ENCODE peak calls at places on chromosomes 3 and 15, in six cellular contexts. One of them, this sample, is unnamed.

GRCh38 chr3:147987549-147987948 is 578.4 kb downstream of the ZIC1 start:
- DNase-seq in left lung: no peak
- DNase-seq in astrocyte: no peak
- DNase-seq in CD8-positive, alpha-beta memory T cell: no peak
- DNase-seq in psoas muscle: no peak
- DNase-seq in fibroblast of lung: no peak
- DNase-seq in this sample: no peak

GRCh38 chr3:171415070-171415469 is 45.1 kb downstream of the TNIK start:
- DNase-seq in psoas muscle: no peak
- DNase-seq in fibroblast of lung: peak
- DNase-seq in astrocyte: peak
- DNase-seq in left lung: no peak
- DNase-seq in CD8-positive, alpha-beta memory T cell: no peak
- DNase-seq in this sample: no peak

GRCh38 chr15:52567886-52568568 is 803 bp downstream of the ARPP19 start:
- DNase-seq in astrocyte: no peak
- DNase-seq in left lung: peak
- DNase-seq in CD8-positive, alpha-beta memory T cell: peak
- DNase-seq in psoas muscle: peak
- DNase-seq in fibroblast of lung: peak
- DNase-seq in this sample: no peak

GRCh38 chr3:187242435-187242834 is 45.1 kb downstream of the RTP1 start:
- DNase-seq in psoas muscle: no peak
- DNase-seq in left lung: no peak
- DNase-seq in CD8-positive, alpha-beta memory T cell: no peak
- DNase-seq in fibroblast of lung: no peak
- DNase-seq in astrocyte: no peak
- DNase-seq in this sample: no peak

GRCh38 chr3:131794766-131795381 is 239.9 kb downstream of the CPNE4 start:
- DNase-seq in fibroblast of lung: peak
- DNase-seq in left lung: no peak
- DNase-seq in psoas muscle: no peak
- DNase-seq in CD8-positive, alpha-beta memory T cell: no peak
- DNase-seq in astrocyte: peak
- DNase-seq in this sample: peak

GRCh38 chr15:53710906-53711305 is 48.6 kb downstream of the WDR72 start:
- DNase-seq in CD8-positive, alpha-beta memory T cell: no peak
- DNase-seq in psoas muscle: no peak
- DNase-seq in fibroblast of lung: no peak
- DNase-seq in astrocyte: no peak
- DNase-seq in left lung: no peak
- DNase-seq in this sample: no peak

GRCh38 chr3:115975353-115975752 is 352.0 kb downstream of the GAP43 start:
- DNase-seq in fibroblast of lung: peak
- DNase-seq in left lung: no peak
- DNase-seq in astrocyte: peak
- DNase-seq in psoas muscle: no peak
- DNase-seq in CD8-positive, alpha-beta memory T cell: no peak
- DNase-seq in this sample: no peak

GRCh38 chr15:99954361-99955180 is 221.3 kb upstream of the LYSMD4 start:
- DNase-seq in left lung: no peak
- DNase-seq in astrocyte: no peak
- DNase-seq in fibroblast of lung: no peak
- DNase-seq in CD8-positive, alpha-beta memory T cell: no peak
- DNase-seq in psoas muscle: no peak
- DNase-seq in this sample: no peak

GRCh38 chr15:73750951-73751350 is 2.2 kb downstream of the INSYN1 start:
- DNase-seq in psoas muscle: no peak
- DNase-seq in astrocyte: no peak
- DNase-seq in CD8-positive, alpha-beta memory T cell: no peak
- DNase-seq in left lung: no peak
- DNase-seq in fibroblast of lung: no peak
- DNase-seq in this sample: no peak

GRCh38 chr3:67648701-67649100 is 5.7 kb downstream of the SUCLG2 start:
- DNase-seq in astrocyte: peak
- DNase-seq in psoas muscle: no peak
- DNase-seq in fibroblast of lung: peak
- DNase-seq in CD8-positive, alpha-beta memory T cell: no peak
- DNase-seq in left lung: no peak
- DNase-seq in this sample: no peak

GRCh38 chr15:80576519-80577090 is 118.5 kb upstream of the ABHD17C start:
- DNase-seq in astrocyte: no peak
- DNase-seq in fibroblast of lung: no peak
- DNase-seq in left lung: no peak
- DNase-seq in CD8-positive, alpha-beta memory T cell: no peak
- DNase-seq in psoas muscle: no peak
- DNase-seq in this sample: no peak

GRCh38 chr3:194133661-194134230 is 2.2 kb upstream of the HES1 start:
- DNase-seq in psoas muscle: peak
- DNase-seq in CD8-positive, alpha-beta memory T cell: no peak
- DNase-seq in fibroblast of lung: peak
- DNase-seq in left lung: peak
- DNase-seq in astrocyte: peak
- DNase-seq in this sample: no peak

GRCh38 chr15:95150466-95150865 is 919.1 kb downstream of the MCTP2 start:
- DNase-seq in CD8-positive, alpha-beta memory T cell: no peak
- DNase-seq in psoas muscle: no peak
- DNase-seq in fibroblast of lung: no peak
- DNase-seq in astrocyte: no peak
- DNase-seq in left lung: no peak
- DNase-seq in this sample: no peak

GRCh38 chr3:128448491-128448890 is 18.2 kb downstream of the DNAJB8 start:
- DNase-seq in CD8-positive, alpha-beta memory T cell: no peak
- DNase-seq in left lung: peak
- DNase-seq in astrocyte: no peak
- DNase-seq in psoas muscle: no peak
- DNase-seq in fibroblast of lung: no peak
- DNase-seq in this sample: no peak

GRCh38 chr3:196115678-196116083 is 33.8 kb upstream of the TFRC start:
- DNase-seq in left lung: no peak
- DNase-seq in CD8-positive, alpha-beta memory T cell: no peak
- DNase-seq in astrocyte: no peak
- DNase-seq in psoas muscle: no peak
- DNase-seq in fibroblast of lung: no peak
- DNase-seq in this sample: no peak

GRCh38 chr3:142337994-142338393 is 109.8 kb downstream of the XRN1 start:
- DNase-seq in astrocyte: no peak
- DNase-seq in CD8-positive, alpha-beta memory T cell: no peak
- DNase-seq in psoas muscle: no peak
- DNase-seq in left lung: no peak
- DNase-seq in fibroblast of lung: no peak
- DNase-seq in this sample: no peak

GRCh38 chr3:171295502-171296373 is 164.5 kb downstream of the TNIK start:
- DNase-seq in psoas muscle: no peak
- DNase-seq in fibroblast of lung: peak
- DNase-seq in astrocyte: no peak
- DNase-seq in left lung: no peak
- DNase-seq in CD8-positive, alpha-beta memory T cell: no peak
- DNase-seq in this sample: no peak

GRCh38 chr15:25830844-25831443 is 32.2 kb downstream of the ATP10A start:
- DNase-seq in psoas muscle: peak
- DNase-seq in fibroblast of lung: peak
- DNase-seq in astrocyte: peak
- DNase-seq in CD8-positive, alpha-beta memory T cell: no peak
- DNase-seq in left lung: no peak
- DNase-seq in this sample: no peak

GRCh38 chr3:139301183-139301582 is 42.6 kb upstream of the MRPS22 start:
- DNase-seq in psoas muscle: peak
- DNase-seq in CD8-positive, alpha-beta memory T cell: no peak
- DNase-seq in fibroblast of lung: peak
- DNase-seq in left lung: no peak
- DNase-seq in astrocyte: peak
- DNase-seq in this sample: no peak

GRCh38 chr3:9583371-9583770 is 29.7 kb upstream of the LHFPL4 start:
- DNase-seq in CD8-positive, alpha-beta memory T cell: no peak
- DNase-seq in astrocyte: no peak
- DNase-seq in left lung: no peak
- DNase-seq in psoas muscle: no peak
- DNase-seq in fibroblast of lung: no peak
- DNase-seq in this sample: no peak

GRCh38 chr3:193207874-193208273 is 33.1 kb upstream of the PLAAT1 start:
- DNase-seq in CD8-positive, alpha-beta memory T cell: no peak
- DNase-seq in astrocyte: no peak
- DNase-seq in fibroblast of lung: no peak
- DNase-seq in left lung: no peak
- DNase-seq in psoas muscle: no peak
- DNase-seq in this sample: no peak

GRCh38 chr15:73924258-73924921 is 1.9 kb upstream of the LOXL1 start:
- DNase-seq in CD8-positive, alpha-beta memory T cell: no peak
- DNase-seq in left lung: no peak
- DNase-seq in psoas muscle: peak
- DNase-seq in fibroblast of lung: peak
- DNase-seq in astrocyte: peak
- DNase-seq in this sample: no peak

GRCh38 chr3:133130168-133130567 is 92.0 kb downstream of the TMEM108 start:
- DNase-seq in fibroblast of lung: peak
- DNase-seq in CD8-positive, alpha-beta memory T cell: no peak
- DNase-seq in astrocyte: peak
- DNase-seq in psoas muscle: no peak
- DNase-seq in left lung: no peak
- DNase-seq in this sample: no peak

GRCh38 chr3:31754575-31755278 is 222.0 kb downstream of the STT3B start:
- DNase-seq in CD8-positive, alpha-beta memory T cell: no peak
- DNase-seq in psoas muscle: no peak
- DNase-seq in astrocyte: no peak
- DNase-seq in fibroblast of lung: no peak
- DNase-seq in left lung: no peak
- DNase-seq in this sample: no peak

GRCh38 chr3:188553569-188553968 is 399.6 kb downstream of the LPP start:
- DNase-seq in CD8-positive, alpha-beta memory T cell: peak
- DNase-seq in left lung: no peak
- DNase-seq in psoas muscle: no peak
- DNase-seq in fibroblast of lung: peak
- DNase-seq in astrocyte: no peak
- DNase-seq in this sample: no peak

GRCh38 chr3:120795017-120795648 is 52.6 kb downstream of the GTF2E1 start:
- DNase-seq in astrocyte: peak
- DNase-seq in fibroblast of lung: peak
- DNase-seq in CD8-positive, alpha-beta memory T cell: peak
- DNase-seq in psoas muscle: peak
- DNase-seq in left lung: peak
- DNase-seq in this sample: peak

GRCh38 chr15:78131295-78132021 is at the start of gene CIB2:
- DNase-seq in CD8-positive, alpha-beta memory T cell: peak
- DNase-seq in psoas muscle: peak
- DNase-seq in left lung: peak
- DNase-seq in astrocyte: peak
- DNase-seq in fibroblast of lung: peak
- DNase-seq in this sample: no peak

GRCh38 chr3:140077406-140077805 is 142.4 kb downstream of the CLSTN2 start:
- DNase-seq in fibroblast of lung: no peak
- DNase-seq in left lung: no peak
- DNase-seq in astrocyte: no peak
- DNase-seq in CD8-positive, alpha-beta memory T cell: no peak
- DNase-seq in psoas muscle: no peak
- DNase-seq in this sample: no peak

GRCh38 chr3:86766331-86766730 is 224.6 kb downstream of the VGLL3 start:
- DNase-seq in astrocyte: no peak
- DNase-seq in fibroblast of lung: no peak
- DNase-seq in CD8-positive, alpha-beta memory T cell: no peak
- DNase-seq in psoas muscle: no peak
- DNase-seq in left lung: no peak
- DNase-seq in this sample: no peak

GRCh38 chr15:70741677-70742293 is 21.6 kb downstream of the UACA start:
- DNase-seq in astrocyte: peak
- DNase-seq in left lung: no peak
- DNase-seq in psoas muscle: no peak
- DNase-seq in fibroblast of lung: peak
- DNase-seq in CD8-positive, alpha-beta memory T cell: no peak
- DNase-seq in this sample: no peak

GRCh38 chr15:70742928-70743327 is 20.4 kb downstream of the UACA start:
- DNase-seq in psoas muscle: no peak
- DNase-seq in astrocyte: peak
- DNase-seq in CD8-positive, alpha-beta memory T cell: no peak
- DNase-seq in left lung: no peak
- DNase-seq in fibroblast of lung: peak
- DNase-seq in this sample: no peak

GRCh38 chr15:70741107-70741511 is 22.2 kb downstream of the UACA start:
- DNase-seq in left lung: no peak
- DNase-seq in astrocyte: peak
- DNase-seq in psoas muscle: peak
- DNase-seq in CD8-positive, alpha-beta memory T cell: no peak
- DNase-seq in fibroblast of lung: peak
- DNase-seq in this sample: no peak
- H3K27ac ChIP-seq in left lung: peak
- H3K27ac ChIP-seq in astrocyte: no peak
- H3K27ac ChIP-seq in psoas muscle: peak
- H3K27ac ChIP-seq in CD8-positive, alpha-beta memory T cell: no peak
- H3K27ac ChIP-seq in fibroblast of lung: peak
- H3K27ac ChIP-seq in this sample: no peak

DNA sequence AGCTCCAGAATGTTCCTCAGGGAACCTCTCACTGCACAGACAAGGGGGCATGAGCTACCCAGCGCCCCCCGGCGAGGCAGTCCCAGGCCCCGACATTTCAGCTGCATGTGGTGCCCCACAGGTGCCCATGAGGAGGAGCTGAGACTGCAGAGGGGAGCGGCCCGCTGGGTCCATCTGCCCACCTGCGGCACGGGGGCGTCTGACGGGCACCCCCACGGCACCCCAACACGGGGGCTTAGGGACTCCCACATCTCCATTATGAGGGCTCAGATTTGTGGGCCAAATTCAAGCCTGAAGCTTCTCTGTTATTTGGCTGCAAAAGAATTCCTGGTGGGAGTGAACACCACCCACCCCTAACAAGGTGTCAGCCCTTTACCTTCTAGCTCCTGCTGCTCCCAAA is 258.4 kb downstream of the UACA start:
- DNase-seq in left lung: no peak
- DNase-seq in CD8-positive, alpha-beta memory T cell: no peak
- DNase-seq in fibroblast of lung: no peak
- DNase-seq in astrocyte: no peak
- DNase-seq in psoas muscle: no peak
- DNase-seq in this sample: no peak
- H3K27ac ChIP-seq in left lung: no peak
- H3K27ac ChIP-seq in CD8-positive, alpha-beta memory T cell: no peak
- H3K27ac ChIP-seq in fibroblast of lung: no peak
- H3K27ac ChIP-seq in astrocyte: peak
- H3K27ac ChIP-seq in psoas muscle: no peak
- H3K27ac ChIP-seq in this sample: no peak

GRCh38 chr3:113231391-113231790 is 20.0 kb downstream of the BOC start:
- DNase-seq in fibroblast of lung: peak
- DNase-seq in psoas muscle: no peak
- DNase-seq in CD8-positive, alpha-beta memory T cell: no peak
- DNase-seq in left lung: no peak
- DNase-seq in astrocyte: peak
- DNase-seq in this sample: no peak
- H3K27ac ChIP-seq in fibroblast of lung: peak
- H3K27ac ChIP-seq in psoas muscle: no peak
- H3K27ac ChIP-seq in CD8-positive, alpha-beta memory T cell: no peak
- H3K27ac ChIP-seq in left lung: no peak
- H3K27ac ChIP-seq in astrocyte: peak
- H3K27ac ChIP-seq in this sample: no peak

GRCh38 chr3:6821411-6821810 is 39.5 kb upstream of the GRM7 start:
- DNase-seq in psoas muscle: no peak
- DNase-seq in fibroblast of lung: peak
- DNase-seq in astrocyte: peak
- DNase-seq in left lung: no peak
- DNase-seq in CD8-positive, alpha-beta memory T cell: no peak
- DNase-seq in this sample: no peak
- H3K27ac ChIP-seq in psoas muscle: no peak
- H3K27ac ChIP-seq in fibroblast of lung: no peak
- H3K27ac ChIP-seq in astrocyte: no peak
- H3K27ac ChIP-seq in left lung: no peak
- H3K27ac ChIP-seq in CD8-positive, alpha-beta memory T cell: no peak
- H3K27ac ChIP-seq in this sample: no peak